ENCODE peak calls at places on chromosomes 13 and 19, in four cellular contexts. One of them, this sample, is unnamed.

GRCh38 chr13:108115739-108116138 is 99.6 kb downstream of the LIG4 start:
- DNase-seq in esophagus squamous epithelium: no peak
- DNase-seq in fibroblast of mammary gland: no peak
- DNase-seq in SK-N-SH: no peak
- DNase-seq in this sample: no peak

GRCh38 chr19:38691938-38692457 is 44.5 kb downstream of the ACTN4 start:
- DNase-seq in esophagus squamous epithelium: no peak
- DNase-seq in SK-N-SH: peak; percentile 89
- DNase-seq in fibroblast of mammary gland: peak; percentile 93
- DNase-seq in this sample: peak; percentile 85

GRCh38 chr13:32731576-32731975 is 145.3 kb downstream of the PDS5B start:
- DNase-seq in SK-N-SH: no peak
- DNase-seq in esophagus squamous epithelium: no peak
- DNase-seq in fibroblast of mammary gland: peak; percentile 51
- DNase-seq in this sample: peak; percentile 56

GRCh38 chr13:108269601-108270328 is at the start of gene TNFSF13B:
- DNase-seq in SK-N-SH: peak; percentile 15
- DNase-seq in esophagus squamous epithelium: no peak
- DNase-seq in fibroblast of mammary gland: peak; percentile 46
- DNase-seq in this sample: peak; percentile 25

GRCh38 chr13:52348983-52349780 is 56.8 kb downstream of the THSD1 start:
- DNase-seq in esophagus squamous epithelium: no peak
- DNase-seq in fibroblast of mammary gland: peak; percentile 92
- DNase-seq in SK-N-SH: no peak
- DNase-seq in this sample: peak; percentile 98

GRCh38 chr19:31125071-31125470 is 224.2 kb downstream of the TSHZ3 start:
- DNase-seq in fibroblast of mammary gland: no peak
- DNase-seq in SK-N-SH: no peak
- DNase-seq in esophagus squamous epithelium: no peak
- DNase-seq in this sample: no peak

GRCh38 chr19:45376045-45376724 is 5.8 kb upstream of the ERCC2 start:
- DNase-seq in esophagus squamous epithelium: no peak
- DNase-seq in fibroblast of mammary gland: peak; percentile 88
- DNase-seq in SK-N-SH: peak; percentile 10
- DNase-seq in this sample: peak; percentile 56

GRCh38 chr19:46080561-46080960 is 39.8 kb upstream of the IGFL4 start:
- DNase-seq in esophagus squamous epithelium: no peak
- DNase-seq in fibroblast of mammary gland: peak; percentile 90
- DNase-seq in SK-N-SH: no peak
- DNase-seq in this sample: no peak

GRCh38 chr13:110907951-110908898 is 6.6 kb downstream of the ANKRD10 start:
- DNase-seq in fibroblast of mammary gland: no peak
- DNase-seq in SK-N-SH: no peak
- DNase-seq in esophagus squamous epithelium: no peak
- DNase-seq in this sample: peak; percentile 97

GRCh38 chr13:42011601-42012401 is 36.6 kb upstream of the DGKH start:
- DNase-seq in SK-N-SH: no peak
- DNase-seq in fibroblast of mammary gland: no peak
- DNase-seq in esophagus squamous epithelium: no peak
- DNase-seq in this sample: peak; percentile 14

This sample was measured in epithelial cell of esophagus.